ENCODE peak calls at places on chromosomes 13 and 19, in eight cellular contexts. R is AG04450; V is cardiac muscle cell; X is endothelial cell of umbilical vein; G is suprapubic skin; N is effector memory CD4-positive, alpha-beta T cell; M is substantia nigra; K is CD8-positive, alpha-beta T cell. E is an unnamed sample.
A peak's percentile ranks its signal among the peaks of the same experiment; 100 is the strongest.

GRCh38 chr19:49438261-49438660 is 3.1 kb downstream of the SLC17A7 start:
- DNase-seq in X (no peak), R (no peak), M (no peak), V (no peak), G (no peak), K (no peak), N (no peak), E (no peak)

GRCh38 chr19:10419646-10420443 is 493 bp upstream of the PDE4A start:
- DNase-seq in G (no peak), V (peak; percentile 72), K (no peak), R (no peak), M (no peak), X (no peak), N (no peak), E (no peak)

GRCh38 chr19:41746593-41747227 is 8.6 kb upstream of the CEACAM6 start:
- DNase-seq in X (peak; percentile 36), V (no peak), R (no peak), G (no peak), M (no peak), K (no peak), N (no peak), E (no peak)

GRCh38 chr13:20387441-20387971 is 138.2 kb downstream of the CRYL1 start:
- DNase-seq in K (no peak), X (no peak), M (no peak), V (no peak), G (no peak), R (peak; percentile 2), N (no peak), E (peak; percentile 59)

GRCh38 chr13:76043882-76044281 is 407.8 kb downstream of the LMO7 start:
- DNase-seq in X (no peak), M (no peak), N (no peak), K (no peak), V (no peak), R (no peak), G (no peak), E (no peak)

GRCh38 chr19:17687857-17688784 is at the start of gene UNC13A:
- DNase-seq in R (no peak), G (no peak), K (peak; percentile 1), V (peak; percentile 86), N (no peak), X (no peak), M (peak; percentile 26), E (no peak)

GRCh38 chr13:75798353-75799245 is 162.5 kb downstream of the LMO7 start:
- DNase-seq in N (no peak), X (peak; percentile 38), M (no peak), G (no peak), K (no peak), V (no peak), R (no peak), E (no peak)

GRCh38 chr19:17020380-17020779 is 6.2 kb downstream of the CPAMD8 start:
- DNase-seq in K (no peak), V (peak; percentile 5), M (no peak), X (peak; percentile 34), R (no peak), N (no peak), G (no peak), E (no peak)

GRCh38 chr19:43675269-43675879 is 5.4 kb upstream of the PLAUR start:
- DNase-seq in N (no peak), G (no peak), R (no peak), X (peak; percentile 21), M (no peak), K (no peak), V (no peak), E (no peak)

GRCh38 chr19:42601811-42602443 is 7.2 kb upstream of the CEACAM8 start:
- DNase-seq in V (peak; percentile 42), K (no peak), G (no peak), M (no peak), X (no peak), R (no peak), N (no peak), E (no peak)

GRCh38 chr19:8512115-8512967 is 1.6 kb downstream of the ZNF414 start:
- DNase-seq in R (no peak), K (no peak), M (no peak), X (no peak), V (no peak), N (no peak), G (no peak), E (no peak)

GRCh38 chr19:52963229-52963760 is 614 bp upstream of the ZNF816 start:
- DNase-seq in K (peak; percentile 1), M (no peak), X (no peak), R (no peak), G (no peak), V (peak; percentile 52), N (no peak), E (peak; percentile 75)

GRCh38 chr13:88246239-88246638 is 575.1 kb downstream of the SLITRK5 start:
- DNase-seq in G (no peak), R (no peak), X (no peak), N (no peak), V (peak; percentile 17), K (no peak), M (no peak), E (no peak)

GRCh38 chr13:79427265-79427664 is 21.2 kb upstream of the RBM26 start:
- DNase-seq in V (no peak), K (no peak), M (no peak), G (no peak), X (no peak), N (no peak), R (no peak), E (no peak)

GRCh38 chr19:45250832-45251451 is at the start of gene MARK4:
- DNase-seq in R (no peak), G (peak; percentile 75), M (peak; percentile 43), N (peak; percentile 30), X (peak; percentile 44), K (peak; percentile 41), V (peak; percentile 77), E (no peak)

GRCh38 chr13:72125561-72125960 is 258.6 kb upstream of the DACH1 start:
- DNase-seq in N (no peak), V (no peak), M (no peak), R (no peak), K (no peak), X (no peak), G (no peak), E (no peak)

GRCh38 chr19:21269813-21270212 is 59.4 kb downstream of the ZNF708 start:
- DNase-seq in N (no peak), K (no peak), X (no peak), G (no peak), M (no peak), R (no peak), V (no peak), E (no peak)

GRCh38 chr19:2425622-2426581 is 1.5 kb downstream of the TIMM13 start:
- DNase-seq in R (no peak), V (no peak), M (no peak), G (peak; percentile 65), K (no peak), X (no peak), N (no peak), E (no peak)

GRCh38 chr19:3556978-3557460 is 367 bp downstream of the MFSD12 start:
- DNase-seq in V (peak; percentile 41), R (no peak), M (no peak), X (peak; percentile 40), G (no peak), N (peak; percentile 72), K (peak; percentile 48), E (no peak)

GRCh38 chr19:5932593-5933262 is 18.7 kb downstream of the CAPS start:
- DNase-seq in R (no peak), G (no peak), M (no peak), V (no peak), N (no peak), K (no peak), X (no peak), E (no peak)
- H3K27ac ChIP-seq in R (no peak overlapping the region), G (no peak overlapping the region), M (no peak overlapping the region), V (peak overlapping the region; percentile 74), N (no peak overlapping the region), K (no peak overlapping the region), X (no peak overlapping the region), E (no peak overlapping the region)

DNA sequence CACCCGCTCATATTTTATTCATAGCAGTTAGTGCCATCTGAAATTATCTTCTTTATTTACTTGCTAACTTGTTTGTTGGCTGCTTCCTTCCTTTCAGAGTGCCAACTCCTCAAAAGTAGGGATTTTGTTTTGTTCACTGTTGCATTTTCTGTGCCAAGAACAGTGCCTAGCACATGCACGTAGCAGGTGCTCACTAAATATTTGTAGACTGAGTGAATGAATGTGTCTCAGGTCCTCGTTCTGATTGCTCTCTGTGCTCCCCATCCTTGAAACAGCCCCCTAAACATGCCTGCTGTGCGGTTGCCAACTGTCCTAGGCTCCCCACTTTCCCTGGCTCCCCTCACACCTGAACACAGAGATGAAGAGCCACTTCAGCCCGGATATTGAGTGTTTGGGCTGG is 1.5 kb downstream of the GIPC1 start:
- DNase-seq in V (no peak), X (no peak), K (no peak), M (no peak), N (no peak), G (no peak), R (no peak), E (no peak)
- H3K27ac ChIP-seq in V (no peak overlapping the region), X (no peak overlapping the region), K (no peak overlapping the region), M (peak overlapping the region; percentile 85), N (no peak overlapping the region), G (peak overlapping the region; percentile 94), R (no peak overlapping the region), E (no peak overlapping the region)

DNA sequence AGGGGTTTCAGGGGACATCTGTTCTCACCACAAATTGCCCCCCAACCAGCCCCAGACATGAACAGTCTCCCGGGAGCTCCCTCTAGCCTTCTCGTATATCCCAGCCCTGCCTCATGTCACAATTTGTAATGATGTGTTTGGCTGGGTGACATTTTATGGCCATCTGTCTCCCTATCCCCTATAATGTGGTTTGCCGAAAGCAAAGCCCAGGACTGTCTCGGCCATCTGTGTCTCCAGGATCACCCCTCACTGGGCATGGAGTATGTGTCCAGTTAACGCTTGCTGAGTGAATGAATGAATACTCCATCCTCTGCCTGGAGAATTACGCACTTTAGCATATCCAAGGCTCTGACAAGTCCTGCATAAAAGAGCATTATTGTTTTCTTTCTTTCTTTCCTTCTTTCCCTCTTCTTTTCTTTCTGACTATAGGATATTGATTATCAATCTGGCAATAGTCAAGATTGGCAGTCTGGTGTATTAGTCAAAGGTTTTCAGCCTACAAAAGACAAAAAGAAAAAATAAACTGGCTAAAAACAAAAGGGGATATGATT is 15.1 kb downstream of the HPN start:
- DNase-seq in R (no peak), G (no peak), M (no peak), V (no peak), K (no peak), X (no peak), N (no peak), E (no peak)
- H3K27ac ChIP-seq in R (no peak overlapping the region), G (no peak overlapping the region), M (peak overlapping the region; percentile 21), V (no peak overlapping the region), K (no peak overlapping the region), X (no peak overlapping the region), N (no peak overlapping the region), E (no peak overlapping the region)

DNA sequence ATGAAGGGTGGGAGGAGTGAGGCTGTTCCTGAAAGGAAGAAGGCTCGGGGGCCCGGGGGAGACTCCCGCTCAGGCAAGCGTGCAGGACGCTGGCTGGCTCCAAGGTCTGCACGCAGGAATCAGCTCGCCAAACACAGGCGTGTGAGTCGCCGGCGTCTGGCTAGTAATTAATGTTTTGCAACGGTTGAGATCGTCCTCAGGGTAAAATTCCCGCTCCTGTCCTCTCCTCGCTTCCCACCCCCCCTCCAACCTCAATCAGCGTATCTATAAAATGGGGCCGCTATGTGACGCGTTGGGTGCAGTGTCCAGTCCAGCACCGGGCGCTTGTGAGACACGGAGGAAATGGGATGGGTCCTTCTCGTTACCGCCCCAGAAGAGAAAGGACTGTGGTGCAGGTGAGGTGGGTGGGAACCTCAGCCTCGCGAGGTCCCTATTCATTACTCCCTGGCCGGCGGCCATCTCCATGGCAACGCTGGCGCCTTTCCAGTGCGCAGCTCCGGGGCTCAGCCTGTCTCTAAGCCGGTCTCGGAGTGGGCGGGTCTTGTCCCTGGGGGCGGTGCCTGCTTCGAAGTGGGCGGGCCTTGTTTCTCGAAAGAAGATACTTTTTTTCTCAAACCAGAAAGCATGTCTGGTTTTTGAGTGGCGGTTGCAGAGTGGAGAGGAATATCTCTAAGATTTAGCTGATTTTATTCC is 6.5 kb upstream of the ZNF579 start:
- DNase-seq in K (peak; percentile 86), X (peak; percentile 92), V (peak; percentile 95), M (peak; percentile 90), G (peak; percentile 95), R (peak; percentile 69), N (peak; percentile 90), E (peak; percentile 89)
- H3K27ac ChIP-seq in K (peak overlapping the region; percentile 24), X (no peak overlapping the region), V (no peak overlapping the region), M (peak overlapping the region; percentile 19), G (no peak overlapping the region), R (no peak overlapping the region), N (no peak overlapping the region), E (no peak overlapping the region)